ENCODE peak calls at places on chromosomes 4 and X, in seven cellular contexts. M, A, W, D, V, L and F are unnamed samples.

GRCh38 chr4:101259876-101260275 is 87.5 kb downstream of the PPP3CA start:
- DNase-seq in M (no peak), A (no peak), W (no peak), D (no peak), V (no peak), L (no peak), F (no peak)

GRCh38 chr4:119026662-119027444 is 108.8 kb upstream of the MYOZ2 start:
- DNase-seq in M (no peak), A (no peak), W (no peak), D (no peak), V (peak; percentile 84), L (no peak), F (no peak)

GRCh38 chr4:10396181-10396580 is 61.0 kb downstream of the ZNF518B start:
- DNase-seq in M (no peak), A (no peak), W (no peak), D (no peak), V (no peak), L (no peak), F (no peak)

GRCh38 chr4:14368391-14368790 is 633.9 kb upstream of the CPEB2 start:
- DNase-seq in M (no peak), A (no peak), W (no peak), D (no peak), V (no peak), L (no peak), F (peak; percentile 17)

GRCh38 chr4:128571747-128572146 is 237.8 kb upstream of the JADE1 start:
- DNase-seq in M (peak; percentile 37), A (peak; percentile 13), W (no peak), D (peak; percentile 70), V (no peak), L (no peak), F (no peak)

GRCh38 chrX:77493677-77494553 is 46.7 kb downstream of the FGF16 start:
- DNase-seq in M (no peak), A (no peak), W (no peak), D (no peak), V (no peak), L (no peak), F (no peak)

GRCh38 chrX:47156611-47157520 is 11.8 kb downstream of the RBM10 start:
- DNase-seq in M (no peak), A (no peak), W (no peak), D (no peak), V (no peak), L (no peak), F (no peak)

GRCh38 chrX:104047171-104047570 is 7.4 kb downstream of the H2BW2 start:
- DNase-seq in M (no peak), A (no peak), W (no peak), D (no peak), V (no peak), L (no peak), F (no peak)

GRCh38 chr4:48862661-48863060 is 31.8 kb downstream of the OCIAD1 start:
- DNase-seq in M (no peak), A (no peak), W (no peak), D (no peak), V (no peak), L (no peak), F (no peak)

GRCh38 chr4:89829470-89830138 is 7.4 kb downstream of the SNCA start:
- DNase-seq in M (no peak), A (no peak), W (no peak), D (no peak), V (no peak), L (no peak), F (no peak)

GRCh38 chrX:150903110-150903508 is 4.6 kb upstream of the CD99L2 start:
- DNase-seq in M (no peak), A (no peak), W (no peak), D (no peak), V (no peak), L (no peak), F (no peak)

GRCh38 chrX:11341274-11342256 is 48.4 kb downstream of the AMELX start:
- DNase-seq in M (no peak), A (no peak), W (peak; percentile 73), D (peak; percentile 24), V (peak; percentile 64), L (peak; percentile 90), F (peak; percentile 48)

GRCh38 chr4:28391877-28392276 is 1531.2 kb downstream of the STIM2 start:
- DNase-seq in M (no peak), A (no peak), W (no peak), D (no peak), V (no peak), L (no peak), F (no peak)

GRCh38 chrX:119783026-119783425 is 8.4 kb downstream of the RPL39 start:
- DNase-seq in M (no peak), A (no peak), W (no peak), D (no peak), V (no peak), L (no peak), F (no peak)

GRCh38 chrX:12145402-12145801 is 7.1 kb downstream of the FRMPD4 start:
- DNase-seq in M (no peak), A (no peak), W (no peak), D (no peak), V (no peak), L (no peak), F (no peak)

GRCh38 chr4:33062155-33062554 is 2342.0 kb downstream of the PCDH7 start:
- DNase-seq in M (no peak), A (no peak), W (no peak), D (no peak), V (no peak), L (no peak), F (no peak)

GRCh38 chr4:22524895-22525294 is 9.0 kb upstream of the ADGRA3 start:
- DNase-seq in M (no peak), A (no peak), W (no peak), D (no peak), V (no peak), L (no peak), F (no peak)
- H3K4me1 ChIP-seq in M (no peaks in the 10 kb centered on the region), A (no peaks in the 10 kb centered on the region), W (no peaks in the 10 kb centered on the region), D (no peaks in the 10 kb centered on the region), V (peaks cover 12% of the 10 kb centered on the region), L (peaks cover 3% of the 10 kb centered on the region), F (no peaks in the 10 kb centered on the region)

DNA sequence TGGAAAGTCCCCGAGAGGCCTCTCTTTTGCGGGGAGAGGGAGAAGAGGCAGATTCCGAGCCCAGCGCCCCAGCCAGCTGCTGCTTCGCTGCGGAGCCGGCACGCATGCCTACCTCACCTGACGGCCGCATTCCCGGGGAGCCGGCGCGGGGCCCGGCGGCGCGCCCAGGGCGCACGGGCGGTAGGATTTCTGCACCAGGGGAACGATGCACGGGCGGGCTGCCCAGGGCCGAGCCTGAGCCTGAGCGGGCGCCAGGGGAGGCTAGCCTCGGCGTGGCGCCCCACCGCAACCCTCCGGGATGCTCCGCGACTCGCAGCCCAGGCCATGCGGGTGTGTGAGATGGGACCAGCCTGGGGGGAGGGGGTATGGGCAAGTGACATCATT is 81.3 kb upstream of the SCML1 start:
- DNase-seq in M (no peak), A (no peak), W (no peak), D (no peak), V (no peak), L (no peak), F (no peak)
- H3K4me3 ChIP-seq in M (peak overlapping the region; percentile 61), A (no peak overlapping the region), W (no peak overlapping the region), D (no peak overlapping the region), V (peak overlapping the region; percentile 46), L (peak overlapping the region; percentile 49), F (peak overlapping the region; percentile 56)

GRCh38 chrX:2710496-2710895 is 19.4 kb downstream of the CD99 start:
- DNase-seq in M (no peak), A (no peak), W (no peak), D (no peak), V (no peak), L (no peak), F (no peak)
- H3K4me1 ChIP-seq in M (no peaks in the 10 kb centered on the region), A (peaks cover 46% of the 10 kb centered on the region), W (peaks cover 11% of the 10 kb centered on the region), D (peaks cover 38% of the 10 kb centered on the region), V (peaks cover 37% of the 10 kb centered on the region), L (peaks cover 51% of the 10 kb centered on the region), F (peaks cover 68% of the 10 kb centered on the region)

DNA sequence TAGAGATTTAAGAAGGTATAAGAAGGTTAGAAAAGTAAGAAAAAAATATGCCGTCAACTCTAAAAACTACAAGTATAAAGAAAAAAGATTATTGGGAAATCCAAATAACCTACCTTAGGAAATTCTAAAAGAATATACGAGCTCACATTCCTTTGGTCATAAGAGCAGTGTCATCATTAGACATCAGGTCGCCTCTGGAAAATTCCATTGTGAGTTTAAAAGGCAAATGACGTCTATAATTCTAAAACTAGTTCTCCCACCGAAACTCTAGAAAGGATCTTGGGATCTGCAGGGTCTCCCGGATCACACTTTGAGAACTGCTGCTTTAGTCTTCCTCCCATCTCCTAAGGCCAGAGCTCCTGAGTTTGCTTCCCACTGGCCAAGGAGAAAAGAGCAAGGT is 518 bp upstream of the SAT1 start:
- DNase-seq in M (no peak), A (no peak), W (no peak), D (no peak), V (no peak), L (no peak), F (no peak)
- H3K4me3 ChIP-seq in M (peak overlapping the region; percentile 82), A (peak overlapping the region; percentile 39), W (peak overlapping the region; percentile 39), D (no peak overlapping the region), V (peak overlapping the region; percentile 82), L (peak overlapping the region; percentile 78), F (peak overlapping the region; percentile 80)

GRCh38 chr4:8337083-8337482 is 67.5 kb downstream of the HTRA3 start:
- DNase-seq in M (no peak), A (no peak), W (no peak), D (no peak), V (no peak), L (no peak), F (no peak)
- H3K4me1 ChIP-seq in M (no peaks in the 10 kb centered on the region), A (peaks cover 4% of the 10 kb centered on the region), W (no peaks in the 10 kb centered on the region), D (peaks cover 10% of the 10 kb centered on the region), V (peaks cover 19% of the 10 kb centered on the region), L (peaks cover 21% of the 10 kb centered on the region), F (peaks cover 28% of the 10 kb centered on the region)